ENCODE peak calls at places on chromosomes 11 and 22, in five cellular contexts. A is adrenal gland; F is Right ventricle myocardium superior; K is stimulated activated CD4-positive, alpha-beta T cell treated with anti-CD3 and anti-CD28 coated beads, Interleukin-15, amount 100 ng/mL, for 1 hour; T is amygdala. I is an unnamed sample.

GRCh38 chr11:79506734-79507344 is 66.0 kb upstream of the TENM4 start:
- DNase-seq in A (no peak), F (no peak), K (no peak), T (no peak), I (no peak)

GRCh38 chr11:44926036-44926435 is 24.6 kb downstream of the TP53I11 start:
- DNase-seq in A (no peak), F (no peak), K (no peak), T (no peak), I (no peak)

GRCh38 chr11:74141274-74141695 is 29.5 kb downstream of the C2CD3 start:
- DNase-seq in A (no peak), F (no peak), K (no peak), T (no peak), I (no peak)

GRCh38 chr11:2788751-2789140 is 89.0 kb upstream of the KCNQ1OT1 start:
- DNase-seq in A (no peak), F (peak), K (no peak), T (no peak), I (peak)

GRCh38 chr11:73271936-73272679 is at the start of gene P2RY6:
- DNase-seq in A (peak), F (peak), K (no peak), T (no peak), I (peak)

GRCh38 chr11:78647986-78648875 is 73.6 kb upstream of the NARS2 start:
- DNase-seq in A (peak), F (no peak), K (no peak), T (no peak), I (no peak)

GRCh38 chr11:104650234-104650633 is 248.0 kb downstream of the CASP12 start:
- DNase-seq in A (no peak), F (no peak), K (no peak), T (no peak), I (no peak)

GRCh38 chr11:61293869-61294716 is 1.0 kb downstream of the VWCE start:
- DNase-seq in A (peak), F (peak), K (peak), T (no peak), I (peak)

GRCh38 chr22:27797793-27798525 is 3.6 kb downstream of the MN1 start:
- DNase-seq in A (no peak), F (peak), K (no peak), T (no peak), I (no peak)

GRCh38 chr11:119685073-119685746 is 43.8 kb downstream of the NECTIN1 start:
- DNase-seq in A (no peak), F (no peak), K (no peak), T (no peak), I (no peak)

GRCh38 chr11:18615628-18616392 is 16.2 kb downstream of the MISFA start:
- DNase-seq in A (no peak), F (no peak), K (no peak), T (no peak), I (no peak)

GRCh38 chr22:44184006-44184405 is 3.3 kb downstream of the PARVG start:
- DNase-seq in A (no peak), F (no peak), K (no peak), T (no peak), I (no peak)

GRCh38 chr11:1837171-1838076 is 1.4 kb upstream of the TNNI2 start:
- DNase-seq in A (peak), F (peak), K (peak), T (no peak), I (peak)

I was measured in lower lobe of right lung.